ENCODE peak calls at places on chromosomes 16 and 17, in five cellular contexts. D is stimulated activated CD4-positive, alpha-beta T cell treated with anti-CD3 and anti-CD28 coated beads, Interleukin-4, amount 100 ng/mL, for 48 hours; B is NCI-H1417 treated with DMSO at 0.1 percent for 48 hours; K is IMR-90; H is WTC11. N is an unnamed sample.

GRCh38 chr17:21513012-21513570 is 136.9 kb downstream of the KCNJ12 start:
- DNase-seq in D (peak), B (no peak), K (peak), H (peak), N (peak)

GRCh38 chr17:61465550-61466237 is 13.5 kb downstream of the TBX4 start:
- DNase-seq in H (no peak), K (no peak), D (no peak), B (no peak), N (no peak)

GRCh38 chr17:52517176-52517575 is 358.7 kb upstream of the CA10 start:
- DNase-seq in B (no peak), K (no peak), H (no peak), D (no peak), N (no peak)

GRCh38 chr16:83420206-83420760 is 387.5 kb upstream of the HSBP1 start:
- DNase-seq in K (peak), H (no peak), B (no peak), D (no peak), N (no peak)

GRCh38 chr16:12390074-12390473 is 413.5 kb downstream of the SNX29 start:
- DNase-seq in D (no peak), K (peak), B (no peak), H (no peak), N (no peak)

GRCh38 chr16:66401610-66402009 is 25.5 kb upstream of the BEAN1 start:
- DNase-seq in H (no peak), K (no peak), D (no peak), B (no peak), N (no peak)

GRCh38 chr16:81453091-81453728 is 8.6 kb downstream of the CMIP start:
- DNase-seq in B (no peak), K (no peak), D (no peak), H (no peak), N (no peak)

GRCh38 chr17:34883106-34884000 is 77.9 kb downstream of the CCT6B start:
- DNase-seq in D (no peak), H (peak), K (no peak), B (no peak), N (no peak)

GRCh38 chr16:75957870-75958269 is 231.6 kb upstream of the CPHXL start:
- DNase-seq in D (no peak), H (no peak), K (no peak), B (no peak), N (no peak)

GRCh38 chr16:67529639-67530012 is 997 bp downstream of the RIPOR1 start:
- DNase-seq in D (no peak), H (no peak), B (no peak), K (no peak), N (no peak)

GRCh38 chr16:54326266-54326662 is 39.7 kb upstream of the IRX3 start:
- DNase-seq in H (no peak), K (no peak), D (no peak), B (no peak), N (no peak)

GRCh38 chr17:81471804-81472456 is 40.7 kb downstream of the ACTG1 start:
- DNase-seq in D (no peak), H (peak), B (no peak), K (no peak), N (no peak)

GRCh38 chr16:14458576-14458975 is 171.5 kb downstream of the PARN start:
- DNase-seq in K (no peak), B (no peak), D (no peak), H (peak), N (no peak)

GRCh38 chr17:82655523-82655922 is 7.3 kb upstream of the WDR45B start:
- DNase-seq in K (no peak), D (no peak), H (no peak), B (no peak), N (no peak)

GRCh38 chr16:88711750-88712340 is 5.5 kb downstream of the CTU2 start:
- DNase-seq in H (no peak), B (no peak), D (no peak), K (no peak), N (no peak)

GRCh38 chr16:68311316-68311620 is 449 bp downstream of the PRMT7 start:
- DNase-seq in K (peak), D (no peak), H (no peak), B (no peak), N (no peak)

GRCh38 chr16:86874141-86874540 is 295.8 kb downstream of the FOXL1 start:
- DNase-seq in D (peak), B (no peak), K (no peak), H (peak), N (peak)

GRCh38 chr17:80761421-80761871 is 216.8 kb downstream of the RPTOR start:
- DNase-seq in B (no peak), H (no peak), K (peak), D (peak), N (no peak)

GRCh38 chr17:49987290-49987585 is 7.8 kb downstream of the DLX3 start:
- DNase-seq in H (no peak), D (no peak), B (no peak), K (no peak), N (no peak)

GRCh38 chr17:58680038-58680369 is 11.8 kb downstream of the TEX14 start:
- DNase-seq in K (no peak), D (no peak), H (no peak), B (no peak), N (no peak)

N was measured in GM12891.